ENCODE peak calls at places on chromosomes 16 and 17, in ten cellular contexts. One of them, this sample, is unnamed.
A peak's percentile ranks its signal among the peaks of the same experiment; 100 is the strongest.

GRCh38 chr16:89322381-89323119 is 105.0 kb downstream of the ZNF778 start:
- DNase-seq in fibroblast of lung: peak; percentile 77
- DNase-seq in DND-41: no peak
- DNase-seq in uterus: peak; percentile 62
- DNase-seq in tibial nerve: no peak
- DNase-seq in coronary artery: no peak
- DNase-seq in neural progenitor cell: peak; percentile 61
- DNase-seq in AG10803: peak; percentile 78
- DNase-seq in brain microvascular endothelial cell: no peak
- DNase-seq in kidney epithelial cell: no peak
- DNase-seq in this sample: peak; percentile 71

GRCh38 chr17:45230787-45231480 is 9.2 kb downstream of the FMNL1 start:
- DNase-seq in coronary artery: peak; percentile 70
- DNase-seq in tibial nerve: no peak
- DNase-seq in fibroblast of lung: peak; percentile 23
- DNase-seq in uterus: no peak
- DNase-seq in AG10803: peak; percentile 36
- DNase-seq in brain microvascular endothelial cell: no peak
- DNase-seq in kidney epithelial cell: no peak
- DNase-seq in neural progenitor cell: no peak
- DNase-seq in DND-41: no peak
- DNase-seq in this sample: no peak

GRCh38 chr17:73338566-73339247 is 26.9 kb upstream of the CDC42EP4 start:
- DNase-seq in fibroblast of lung: no peak
- DNase-seq in tibial nerve: no peak
- DNase-seq in coronary artery: no peak
- DNase-seq in kidney epithelial cell: no peak
- DNase-seq in AG10803: no peak
- DNase-seq in uterus: no peak
- DNase-seq in DND-41: no peak
- DNase-seq in brain microvascular endothelial cell: no peak
- DNase-seq in neural progenitor cell: no peak
- DNase-seq in this sample: no peak

GRCh38 chr16:23232806-23233205 is 50.3 kb downstream of the SCNN1G start:
- DNase-seq in kidney epithelial cell: no peak
- DNase-seq in tibial nerve: no peak
- DNase-seq in uterus: no peak
- DNase-seq in neural progenitor cell: no peak
- DNase-seq in brain microvascular endothelial cell: no peak
- DNase-seq in coronary artery: no peak
- DNase-seq in fibroblast of lung: no peak
- DNase-seq in AG10803: no peak
- DNase-seq in DND-41: no peak
- DNase-seq in this sample: no peak

GRCh38 chr17:1153795-1154546 is 25.8 kb downstream of the ABR start:
- DNase-seq in kidney epithelial cell: peak; percentile 28
- DNase-seq in uterus: peak; percentile 90
- DNase-seq in DND-41: peak; percentile 33
- DNase-seq in fibroblast of lung: peak; percentile 72
- DNase-seq in coronary artery: no peak
- DNase-seq in tibial nerve: no peak
- DNase-seq in brain microvascular endothelial cell: peak; percentile 50
- DNase-seq in AG10803: peak; percentile 87
- DNase-seq in neural progenitor cell: peak; percentile 59
- DNase-seq in this sample: no peak

GRCh38 chr17:42283241-42284019 is 4.9 kb upstream of the STAT5A start:
- DNase-seq in brain microvascular endothelial cell: no peak
- DNase-seq in fibroblast of lung: no peak
- DNase-seq in AG10803: no peak
- DNase-seq in tibial nerve: no peak
- DNase-seq in coronary artery: no peak
- DNase-seq in neural progenitor cell: no peak
- DNase-seq in uterus: no peak
- DNase-seq in kidney epithelial cell: no peak
- DNase-seq in DND-41: no peak
- DNase-seq in this sample: no peak

GRCh38 chr16:11506816-11507305 is 79.9 kb downstream of the LITAF start:
- DNase-seq in DND-41: no peak
- DNase-seq in fibroblast of lung: no peak
- DNase-seq in coronary artery: no peak
- DNase-seq in brain microvascular endothelial cell: no peak
- DNase-seq in neural progenitor cell: no peak
- DNase-seq in AG10803: no peak
- DNase-seq in kidney epithelial cell: no peak
- DNase-seq in uterus: no peak
- DNase-seq in tibial nerve: no peak
- DNase-seq in this sample: no peak

GRCh38 chr17:69763503-69763902 is 311.5 kb upstream of the KCNJ16 start:
- DNase-seq in tibial nerve: no peak
- DNase-seq in uterus: no peak
- DNase-seq in kidney epithelial cell: no peak
- DNase-seq in DND-41: no peak
- DNase-seq in coronary artery: no peak
- DNase-seq in AG10803: peak; percentile 32
- DNase-seq in fibroblast of lung: peak; percentile 69
- DNase-seq in brain microvascular endothelial cell: no peak
- DNase-seq in neural progenitor cell: no peak
- DNase-seq in this sample: peak; percentile 41

DNA sequence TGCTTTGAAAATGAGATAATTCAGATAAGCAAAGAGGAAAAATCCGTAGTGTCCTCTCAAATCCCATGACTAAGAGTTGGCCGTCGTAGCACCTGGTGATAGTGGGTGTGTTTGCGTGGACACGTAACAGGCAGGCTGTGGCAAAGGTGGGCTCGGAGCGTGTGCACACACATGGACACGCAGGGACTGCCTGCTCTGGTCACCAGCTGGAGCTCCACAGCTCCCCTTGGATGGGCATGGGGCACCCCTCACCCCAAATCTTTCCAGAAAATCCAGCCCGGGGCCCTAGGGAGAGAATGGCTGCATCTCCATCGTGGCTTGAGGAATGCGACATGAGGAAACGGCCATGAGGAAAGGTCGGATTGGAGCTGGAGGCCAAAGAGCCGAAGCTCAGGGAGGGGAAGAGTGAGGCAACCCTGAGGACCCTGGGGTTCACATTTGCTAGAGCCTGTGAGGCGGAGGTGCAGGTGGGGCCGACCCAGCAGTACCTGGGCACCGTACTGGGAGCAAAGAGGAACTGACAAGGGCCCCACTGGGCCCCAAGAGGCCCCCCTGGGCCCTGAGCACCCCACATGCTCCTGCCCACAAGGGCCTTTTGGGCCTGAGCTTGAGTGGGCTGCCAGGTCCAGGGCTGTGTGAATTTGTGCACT is 51.6 kb downstream of the DNAH17 start:
- DNase-seq in AG10803: no peak
- DNase-seq in DND-41: no peak
- DNase-seq in brain microvascular endothelial cell: no peak
- DNase-seq in tibial nerve: no peak
- DNase-seq in coronary artery: no peak
- DNase-seq in fibroblast of lung: no peak
- DNase-seq in uterus: no peak
- DNase-seq in kidney epithelial cell: no peak
- DNase-seq in neural progenitor cell: no peak
- DNase-seq in this sample: no peak
- H3K4me3 ChIP-seq in AG10803: no peak overlapping the region
- H3K4me3 ChIP-seq in DND-41: no peak overlapping the region
- H3K4me3 ChIP-seq in brain microvascular endothelial cell: no peak overlapping the region
- H3K4me3 ChIP-seq in tibial nerve: no peak overlapping the region
- H3K4me3 ChIP-seq in coronary artery: no peak overlapping the region
- H3K4me3 ChIP-seq in fibroblast of lung: no peak overlapping the region
- H3K4me3 ChIP-seq in uterus: no peak overlapping the region
- H3K4me3 ChIP-seq in kidney epithelial cell: no peak overlapping the region
- H3K4me3 ChIP-seq in neural progenitor cell: no peak overlapping the region
- H3K4me3 ChIP-seq in this sample: no peak overlapping the region

GRCh38 chr16:27315333-27316037 is 1.7 kb downstream of the IL4R start:
- DNase-seq in AG10803: peak; percentile 43
- DNase-seq in tibial nerve: no peak
- DNase-seq in coronary artery: peak; percentile 86
- DNase-seq in uterus: peak; percentile 78
- DNase-seq in fibroblast of lung: peak; percentile 63
- DNase-seq in neural progenitor cell: peak; percentile 43
- DNase-seq in kidney epithelial cell: no peak
- DNase-seq in brain microvascular endothelial cell: peak; percentile 57
- DNase-seq in DND-41: peak; percentile 30
- DNase-seq in this sample: no peak

GRCh38 chr16:27318399-27319256 is 4.9 kb downstream of the IL4R start:
- DNase-seq in coronary artery: peak; percentile 84
- DNase-seq in tibial nerve: no peak
- DNase-seq in kidney epithelial cell: no peak
- DNase-seq in uterus: peak; percentile 24
- DNase-seq in brain microvascular endothelial cell: peak; percentile 56
- DNase-seq in AG10803: peak; percentile 27
- DNase-seq in DND-41: peak; percentile 69
- DNase-seq in neural progenitor cell: no peak
- DNase-seq in fibroblast of lung: no peak
- DNase-seq in this sample: peak; percentile 62

GRCh38 chr16:27317738-27318398 is 4.1 kb downstream of the IL4R start:
- DNase-seq in coronary artery: no peak
- DNase-seq in uterus: no peak
- DNase-seq in kidney epithelial cell: no peak
- DNase-seq in neural progenitor cell: no peak
- DNase-seq in tibial nerve: no peak
- DNase-seq in DND-41: no peak
- DNase-seq in AG10803: no peak
- DNase-seq in fibroblast of lung: no peak
- DNase-seq in brain microvascular endothelial cell: no peak
- DNase-seq in this sample: no peak

GRCh38 chr16:27316038-27316680 is 2.4 kb downstream of the IL4R start:
- DNase-seq in tibial nerve: no peak
- DNase-seq in DND-41: no peak
- DNase-seq in neural progenitor cell: no peak
- DNase-seq in kidney epithelial cell: no peak
- DNase-seq in coronary artery: peak; percentile 73
- DNase-seq in brain microvascular endothelial cell: no peak
- DNase-seq in AG10803: no peak
- DNase-seq in uterus: peak; percentile 17
- DNase-seq in fibroblast of lung: no peak
- DNase-seq in this sample: no peak

GRCh38 chr16:27317320-27317719 is 3.5 kb downstream of the IL4R start:
- DNase-seq in coronary artery: peak; percentile 72
- DNase-seq in kidney epithelial cell: no peak
- DNase-seq in DND-41: no peak
- DNase-seq in uterus: peak; percentile 14
- DNase-seq in brain microvascular endothelial cell: no peak
- DNase-seq in fibroblast of lung: no peak
- DNase-seq in neural progenitor cell: no peak
- DNase-seq in AG10803: no peak
- DNase-seq in tibial nerve: no peak
- DNase-seq in this sample: no peak
- H3K4me3 ChIP-seq in coronary artery: peak overlapping the region; percentile 48
- H3K4me3 ChIP-seq in kidney epithelial cell: no peak overlapping the region
- H3K4me3 ChIP-seq in DND-41: no peak overlapping the region
- H3K4me3 ChIP-seq in uterus: no peak overlapping the region
- H3K4me3 ChIP-seq in brain microvascular endothelial cell: no peak overlapping the region
- H3K4me3 ChIP-seq in fibroblast of lung: no peak overlapping the region
- H3K4me3 ChIP-seq in neural progenitor cell: no peak overlapping the region
- H3K4me3 ChIP-seq in AG10803: no peak overlapping the region
- H3K4me3 ChIP-seq in tibial nerve: no peak overlapping the region
- H3K4me3 ChIP-seq in this sample: no peak overlapping the region

DNA sequence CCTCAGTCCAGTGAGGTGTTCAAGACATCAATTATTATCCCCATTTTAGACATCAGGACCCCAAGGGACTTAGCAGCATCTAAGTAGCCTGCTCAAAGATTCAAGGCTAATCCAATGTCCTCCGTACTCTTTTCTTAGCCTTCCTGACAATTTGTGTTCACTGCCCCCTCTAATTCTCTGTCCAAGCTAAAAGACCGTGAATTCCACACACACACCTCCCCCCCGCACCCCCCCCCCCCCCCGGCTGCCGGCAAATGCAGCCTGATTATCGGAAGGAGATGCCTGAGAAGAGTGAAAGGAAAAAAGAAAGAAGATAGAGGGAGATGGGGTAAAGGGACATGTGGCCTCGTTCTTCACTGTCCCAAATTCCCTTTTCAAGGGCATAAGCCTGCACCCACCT is 58.1 kb upstream of the NLK start:
- DNase-seq in coronary artery: no peak
- DNase-seq in AG10803: no peak
- DNase-seq in fibroblast of lung: no peak
- DNase-seq in uterus: no peak
- DNase-seq in brain microvascular endothelial cell: no peak
- DNase-seq in neural progenitor cell: no peak
- DNase-seq in kidney epithelial cell: no peak
- DNase-seq in DND-41: no peak
- DNase-seq in tibial nerve: no peak
- DNase-seq in this sample: no peak
- H3K4me3 ChIP-seq in coronary artery: no peak overlapping the region
- H3K4me3 ChIP-seq in AG10803: no peak overlapping the region
- H3K4me3 ChIP-seq in fibroblast of lung: no peak overlapping the region
- H3K4me3 ChIP-seq in uterus: no peak overlapping the region
- H3K4me3 ChIP-seq in brain microvascular endothelial cell: no peak overlapping the region
- H3K4me3 ChIP-seq in neural progenitor cell: no peak overlapping the region
- H3K4me3 ChIP-seq in kidney epithelial cell: no peak overlapping the region
- H3K4me3 ChIP-seq in DND-41: no peak overlapping the region
- H3K4me3 ChIP-seq in tibial nerve: no peak overlapping the region
- H3K4me3 ChIP-seq in this sample: no peak overlapping the region

GRCh38 chr17:50477976-50478375 is 684 bp upstream of the RSAD1 start:
- DNase-seq in brain microvascular endothelial cell: no peak
- DNase-seq in fibroblast of lung: no peak
- DNase-seq in uterus: no peak
- DNase-seq in DND-41: peak; percentile 21
- DNase-seq in tibial nerve: no peak
- DNase-seq in kidney epithelial cell: no peak
- DNase-seq in coronary artery: peak; percentile 72
- DNase-seq in AG10803: no peak
- DNase-seq in neural progenitor cell: no peak
- DNase-seq in this sample: no peak

GRCh38 chr17:50478391-50479361 is at the start of gene RSAD1:
- DNase-seq in brain microvascular endothelial cell: peak; percentile 68
- DNase-seq in uterus: peak; percentile 79
- DNase-seq in neural progenitor cell: peak; percentile 96
- DNase-seq in DND-41: peak; percentile 88
- DNase-seq in AG10803: peak; percentile 90
- DNase-seq in fibroblast of lung: peak; percentile 84
- DNase-seq in tibial nerve: peak; percentile 70
- DNase-seq in kidney epithelial cell: peak; percentile 43
- DNase-seq in coronary artery: peak; percentile 90
- DNase-seq in this sample: peak; percentile 59

GRCh38 chr17:50480854-50481490 is 2.3 kb downstream of the RSAD1 start:
- DNase-seq in neural progenitor cell: no peak
- DNase-seq in DND-41: no peak
- DNase-seq in AG10803: no peak
- DNase-seq in coronary artery: no peak
- DNase-seq in tibial nerve: no peak
- DNase-seq in fibroblast of lung: no peak
- DNase-seq in brain microvascular endothelial cell: no peak
- DNase-seq in uterus: no peak
- DNase-seq in kidney epithelial cell: no peak
- DNase-seq in this sample: no peak

GRCh38 chr17:50480142-50480764 is 1.6 kb downstream of the RSAD1 start:
- DNase-seq in kidney epithelial cell: no peak
- DNase-seq in DND-41: no peak
- DNase-seq in neural progenitor cell: no peak
- DNase-seq in fibroblast of lung: no peak
- DNase-seq in coronary artery: no peak
- DNase-seq in uterus: no peak
- DNase-seq in tibial nerve: no peak
- DNase-seq in brain microvascular endothelial cell: no peak
- DNase-seq in AG10803: no peak
- DNase-seq in this sample: no peak

DNA sequence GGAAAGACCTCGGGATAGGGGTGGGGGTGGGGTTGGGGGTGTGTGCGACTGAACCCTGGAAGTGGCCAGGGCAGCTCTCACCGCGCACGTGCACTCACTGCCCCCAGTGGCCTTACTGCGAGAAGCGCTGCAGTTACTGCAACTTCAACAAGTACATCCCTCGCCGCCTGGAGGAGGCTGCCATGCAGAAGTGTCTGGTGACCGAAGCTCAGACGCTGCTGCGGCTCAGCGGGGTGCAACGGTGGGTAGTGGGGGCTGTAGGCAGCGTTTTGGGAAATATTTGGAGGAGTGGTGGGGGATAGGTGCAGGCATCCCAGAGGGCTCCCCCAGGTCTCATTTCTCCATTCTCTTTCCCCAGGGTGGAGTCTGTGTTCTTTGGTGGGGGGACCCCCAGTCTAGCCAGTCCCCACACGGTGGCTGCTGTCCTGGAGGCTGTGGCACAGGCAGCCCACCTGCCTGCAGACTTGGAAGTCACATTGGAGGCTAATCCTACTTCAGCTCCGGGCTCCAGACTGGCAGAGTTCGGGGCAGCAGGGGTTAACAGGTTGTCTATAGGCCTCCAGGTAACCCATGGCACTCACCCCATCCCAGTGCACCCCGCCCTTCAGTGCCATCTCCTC is 972 bp downstream of the RSAD1 start:
- DNase-seq in kidney epithelial cell: no peak
- DNase-seq in tibial nerve: no peak
- DNase-seq in brain microvascular endothelial cell: peak; percentile 68
- DNase-seq in neural progenitor cell: peak; percentile 90
- DNase-seq in coronary artery: peak; percentile 84
- DNase-seq in fibroblast of lung: peak; percentile 70
- DNase-seq in uterus: peak; percentile 66
- DNase-seq in DND-41: peak; percentile 79
- DNase-seq in AG10803: peak; percentile 79
- DNase-seq in this sample: no peak
- H3K4me3 ChIP-seq in kidney epithelial cell: peak overlapping the region; percentile 92
- H3K4me3 ChIP-seq in tibial nerve: peak overlapping the region; percentile 85
- H3K4me3 ChIP-seq in brain microvascular endothelial cell: peak overlapping the region; percentile 80
- H3K4me3 ChIP-seq in neural progenitor cell: peak overlapping the region; percentile 65
- H3K4me3 ChIP-seq in coronary artery: peak overlapping the region; percentile 90
- H3K4me3 ChIP-seq in fibroblast of lung: peak overlapping the region; percentile 91
- H3K4me3 ChIP-seq in uterus: peak overlapping the region; percentile 48
- H3K4me3 ChIP-seq in DND-41: peak overlapping the region; percentile 66
- H3K4me3 ChIP-seq in AG10803: peak overlapping the region; percentile 95
- H3K4me3 ChIP-seq in this sample: peak overlapping the region; percentile 93